ENCODE peak calls at places on chromosomes 5 and 9, in eight cellular contexts. M is NB4; J is naive thymus-derived CD4-positive, alpha-beta T cell; A is CD4-positive, alpha-beta T cell; V is occipital lobe; Y is neural progenitor cell; L is neuronal stem cell; S is left colon. N is an unnamed sample.

GRCh38 chr5:142152383-142152730 is 43.8 kb downstream of the NDFIP1 start:
- DNase-seq in M (no peak), J (no peak), A (no peak), V (no peak), Y (peak), L (no peak), S (no peak), N (no peak)

GRCh38 chr5:119269061-119269579 is 86.7 kb upstream of the TNFAIP8 start:
- DNase-seq in M (peak), J (no peak), A (peak), V (no peak), Y (peak), L (peak), S (peak), N (no peak)

GRCh38 chr5:124034963-124035362 is 523.0 kb downstream of the CSNK1G3 start:
- DNase-seq in M (no peak), J (no peak), A (no peak), V (no peak), Y (no peak), L (no peak), S (no peak), N (no peak)

GRCh38 chr5:176948458-176948857 is 49.3 kb upstream of the HK3 start:
- DNase-seq in M (no peak), J (no peak), A (no peak), V (no peak), Y (no peak), L (no peak), S (no peak), N (no peak)

GRCh38 chr5:27171696-27172362 is 133.4 kb upstream of the CDH9 start:
- DNase-seq in M (no peak), J (no peak), A (no peak), V (no peak), Y (no peak), L (no peak), S (no peak), N (no peak)

GRCh38 chr9:133888779-133889491 is 103.2 kb downstream of the VAV2 start:
- DNase-seq in M (no peak), J (no peak), A (no peak), V (no peak), Y (no peak), L (no peak), S (no peak), N (no peak)

GRCh38 chr5:45171563-45171962 is 362.8 kb downstream of the MRPS30 start:
- DNase-seq in M (no peak), J (no peak), A (no peak), V (no peak), Y (no peak), L (no peak), S (no peak), N (no peak)

GRCh38 chr9:121449786-121450185 is 49.9 kb downstream of the GGTA1 start:
- DNase-seq in M (no peak), J (no peak), A (no peak), V (no peak), Y (no peak), L (no peak), S (no peak), N (no peak)

GRCh38 chr5:68335075-68335474 is 119.5 kb downstream of the PIK3R1 start:
- DNase-seq in M (no peak), J (no peak), A (no peak), V (no peak), Y (no peak), L (no peak), S (no peak), N (no peak)

GRCh38 chr9:84166828-84167400 is 173.6 kb downstream of the SLC28A3 start:
- DNase-seq in M (no peak), J (no peak), A (no peak), V (no peak), Y (no peak), L (no peak), S (no peak), N (no peak)

N was measured in CD4-positive, CD25-positive, alpha-beta regulatory T cell.